ENCODE peak calls at places on chromosomes 11 and 22, in five cellular contexts. S is activated CD8-positive, alpha-beta memory T cell treated with anti-CD3 and anti-CD28 coated beads for 48 hours; Z is lower lobe of right lung; J is posterior vena cava; K is H9. U is an unnamed sample.

GRCh38 chr11:7511405-7511804 is 2.4 kb upstream of the PPFIBP2 start:
- DNase-seq in S (no peak), Z (no peak), J (no peak), K (no peak), U (no peak)

GRCh38 chr11:87976009-87976408 is 199.2 kb downstream of the RAB38 start:
- DNase-seq in S (no peak), Z (no peak), J (no peak), K (no peak), U (no peak)

GRCh38 chr11:11969380-11970215 is 38.8 kb downstream of the DKK3 start:
- DNase-seq in S (no peak), Z (no peak), J (peak), K (peak), U (no peak)

GRCh38 chr22:37752189-37753061 is 55.3 kb upstream of the GCAT start:
- DNase-seq in S (no peak), Z (peak), J (peak), K (no peak), U (peak)

GRCh38 chr22:48751539-48752437 is 1075.9 kb downstream of the BRD1 start:
- DNase-seq in S (no peak), Z (no peak), J (peak), K (no peak), U (no peak)

GRCh38 chr11:76391039-76391438 is 9.9 kb downstream of the GVQW3 start:
- DNase-seq in S (no peak), Z (no peak), J (no peak), K (no peak), U (no peak)

GRCh38 chr11:128908391-128909246 is 17.5 kb downstream of the KCNJ5 start:
- DNase-seq in S (no peak), Z (peak), J (peak), K (no peak), U (no peak)

GRCh38 chr22:40703174-40703573 is 23.9 kb downstream of the MCHR1 start:
- DNase-seq in S (no peak), Z (no peak), J (no peak), K (no peak), U (peak)

GRCh38 chr11:33742249-33742851 is 6.1 kb upstream of the CD59 start:
- DNase-seq in S (no peak), Z (no peak), J (no peak), K (no peak), U (no peak)

U was measured in mesendoderm.